ENCODE peak calls at places on chromosomes 12 and 14, in nine cellular contexts. M is heart left ventricle, W is brain microvascular endothelial cell, Z is tibial artery, H is left ventricle myocardium inferior, I is mesenchymal stem cell, S is heart right ventricle, P is IMR-90, K is PC-3. C is an unnamed sample.
A peak's percentile ranks its signal among the peaks of the same experiment; 100 is the strongest.

GRCh38 chr14:56333361-56334279 is 215.4 kb downstream of the PELI2 start:
- DNase-seq in M (no peak), S (no peak), I (peak; percentile 96), Z (no peak), W (peak; percentile 80), H (no peak), P (peak; percentile 93), K (peak; percentile 91), C (no peak)

GRCh38 chr12:127455347-127456265 is 811.4 kb upstream of the TMEM132C start:
- DNase-seq in P (no peak), M (no peak), I (no peak), H (no peak), Z (no peak), S (no peak), K (no peak), W (no peak), C (peak; percentile 50)

GRCh38 chr14:30177776-30178175 is 250.1 kb upstream of the PRKD1 start:
- DNase-seq in S (no peak), W (no peak), P (no peak), H (no peak), K (no peak), M (no peak), Z (no peak), I (no peak), C (no peak)

GRCh38 chr12:2944401-2945047 is 14.7 kb upstream of the TEAD4 start:
- DNase-seq in W (no peak), I (peak; percentile 11), H (peak; percentile 29), P (peak; percentile 19), S (peak; percentile 27), Z (no peak), K (peak; percentile 56), M (no peak), C (peak; percentile 78)

GRCh38 chr12:91819132-91819447 is 326.6 kb downstream of the BTG1 start:
- DNase-seq in K (no peak), Z (no peak), M (no peak), P (no peak), S (no peak), I (no peak), H (no peak), W (no peak), C (no peak)

GRCh38 chr14:76762617-76763361 is 1.5 kb downstream of the VASH1 start:
- DNase-seq in W (no peak), H (no peak), P (no peak), S (no peak), K (no peak), M (no peak), I (no peak), Z (peak; percentile 65), C (no peak)

GRCh38 chr12:92029902-92030586 is 115.6 kb downstream of the BTG1 start:
- DNase-seq in M (no peak), W (no peak), K (no peak), Z (no peak), S (no peak), H (no peak), P (no peak), I (no peak), C (no peak)

GRCh38 chr12:93533310-93533709 is 39.2 kb upstream of the SOCS2 start:
- DNase-seq in Z (no peak), M (no peak), I (no peak), S (no peak), K (no peak), P (no peak), W (no peak), H (no peak), C (no peak)

DNA sequence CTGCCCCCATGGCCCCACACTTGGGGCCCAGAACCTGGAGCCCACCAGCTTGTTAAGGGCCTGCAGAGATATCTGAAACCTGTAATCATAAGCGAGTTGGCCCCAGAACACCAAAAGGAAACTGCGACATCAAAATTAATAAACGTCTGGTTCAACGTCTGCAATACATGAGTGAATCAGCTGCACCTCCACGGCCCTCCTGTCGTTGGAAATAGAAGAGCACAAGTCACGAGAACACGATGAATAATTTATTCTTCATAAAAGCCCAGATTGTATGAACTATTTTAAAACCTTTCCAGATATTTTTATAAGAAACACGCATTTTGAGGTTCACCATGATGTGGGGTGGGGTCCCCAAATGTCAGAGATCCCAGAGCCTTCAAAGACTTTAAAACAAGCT is 9.7 kb upstream of the CMKLR1 start:
- DNase-seq in K (no peak), W (no peak), Z (no peak), M (no peak), H (no peak), S (no peak), I (no peak), P (no peak), C (no peak)
- H3K27ac ChIP-seq in K (no peak overlapping the region), W (no peak overlapping the region), Z (peak overlapping the region; percentile 73), M (no peak overlapping the region), H (no peak overlapping the region), S (no peak overlapping the region), I (no peak overlapping the region), P (no peak overlapping the region), C (peak overlapping the region; percentile 99)

GRCh38 chr12:59891180-59891579 is 295.4 kb downstream of the SLC16A7 start:
- DNase-seq in I (no peak), Z (no peak), K (no peak), S (no peak), M (no peak), H (no peak), W (no peak), P (no peak), C (no peak)
- H3K4me3 ChIP-seq in I (no peak overlapping the region), Z (no peak overlapping the region), K (no peak overlapping the region), S (no peak overlapping the region), M (no peak overlapping the region), H (no peak overlapping the region), W (no peak overlapping the region), P (no peak overlapping the region), C (no peak overlapping the region)

DNA sequence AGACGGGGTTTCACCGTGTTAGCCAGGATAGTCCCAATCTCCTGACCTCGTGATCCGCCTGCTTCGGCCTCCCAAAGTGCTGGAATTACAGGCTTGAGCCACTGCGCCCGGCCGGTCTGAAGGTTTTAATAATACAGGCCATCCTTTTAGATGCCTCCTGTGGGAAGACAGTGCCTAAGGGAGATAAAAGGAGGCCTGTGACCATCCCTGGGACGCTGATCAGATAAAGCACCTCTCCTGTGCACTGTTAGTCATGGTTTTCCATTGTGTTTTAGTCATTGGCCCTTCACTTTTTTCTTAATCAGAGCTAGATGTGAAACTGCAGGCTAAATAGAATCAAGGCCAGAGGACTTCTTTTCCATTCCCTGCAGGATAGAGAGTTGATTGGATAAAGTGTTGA is 7.6 kb upstream of the ACADS start:
- DNase-seq in H (no peak), Z (no peak), M (no peak), P (no peak), W (no peak), K (no peak), I (no peak), S (no peak), C (peak; percentile 35)
- H3K27ac ChIP-seq in H (no peak overlapping the region), Z (no peak overlapping the region), M (no peak overlapping the region), P (no peak overlapping the region), W (no peak overlapping the region), K (no peak overlapping the region), I (no peak overlapping the region), S (no peak overlapping the region), C (no peak overlapping the region)

GRCh38 chr12:121888083-121888477 is 510 bp upstream of the PSMD9 start:
- DNase-seq in H (no peak), Z (no peak), I (no peak), S (no peak), P (no peak), M (no peak), K (no peak), W (no peak), C (no peak)
- H3K4me3 ChIP-seq in H (peak overlapping the region; percentile 90), Z (peak overlapping the region; percentile 85), I (peak overlapping the region; percentile 86), S (peak overlapping the region; percentile 81), P (peak overlapping the region; percentile 46), M (peak overlapping the region; percentile 91), K (peak overlapping the region; percentile 90), W (peak overlapping the region; percentile 96), C (no peak overlapping the region)

GRCh38 chr14:64889352-64889751 is 9.6 kb upstream of the SPTB start:
- DNase-seq in M (no peak), Z (no peak), P (peak; percentile 8), H (no peak), K (peak; percentile 17), I (no peak), S (no peak), W (no peak), C (no peak)

GRCh38 chr14:64885555-64885954 is 5.8 kb upstream of the SPTB start:
- DNase-seq in H (no peak), I (no peak), M (no peak), P (no peak), W (no peak), S (no peak), Z (no peak), K (no peak), C (no peak)

GRCh38 chr14:64891839-64892375 is 12.2 kb upstream of the SPTB start:
- DNase-seq in H (no peak), S (peak; percentile 24), K (peak; percentile 88), Z (no peak), W (peak; percentile 68), I (peak; percentile 74), M (peak; percentile 12), P (peak; percentile 77), C (no peak)

DNA sequence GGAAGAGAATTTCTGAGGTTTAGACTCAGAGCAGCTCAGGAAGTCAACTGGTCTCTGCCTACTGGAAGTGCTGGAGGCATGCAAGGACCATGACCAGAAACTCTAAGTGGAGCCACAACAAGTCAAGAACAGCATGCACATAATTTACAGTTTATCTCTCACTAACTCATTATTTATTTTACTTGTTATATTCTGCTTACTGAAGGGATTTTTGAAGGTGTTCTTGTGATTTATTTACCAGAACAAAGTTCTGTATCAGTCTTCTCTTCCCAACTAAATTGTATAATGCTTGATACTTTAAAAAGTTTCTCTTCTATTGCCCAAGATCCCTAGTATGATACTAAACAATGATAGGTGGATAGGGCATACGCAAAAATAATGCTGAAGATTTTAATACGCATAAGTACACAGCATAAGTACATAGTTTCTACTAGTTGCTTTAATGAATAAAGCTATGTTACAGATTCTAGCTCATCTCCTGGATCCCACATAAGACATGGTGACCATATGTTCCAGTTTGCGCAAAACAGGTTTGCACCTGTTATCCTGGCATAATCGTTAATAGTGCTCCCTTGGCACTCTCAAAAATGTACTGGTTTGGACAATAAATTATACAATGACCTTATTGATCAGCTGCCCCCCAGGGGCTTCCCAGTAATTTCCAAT is 11.6 kb upstream of the SPTB start:
- DNase-seq in K (no peak), I (no peak), P (no peak), M (no peak), Z (no peak), W (no peak), H (no peak), S (no peak), C (no peak)
- H3K27ac ChIP-seq in K (no peak overlapping the region), I (no peak overlapping the region), P (no peak overlapping the region), M (no peak overlapping the region), Z (no peak overlapping the region), W (no peak overlapping the region), H (no peak overlapping the region), S (no peak overlapping the region), C (no peak overlapping the region)

GRCh38 chr14:69358966-69359365 is 39.1 kb downstream of the ERH start:
- DNase-seq in Z (no peak), S (no peak), H (no peak), P (no peak), M (no peak), I (no peak), W (no peak), K (no peak), C (no peak)
- H3K4me3 ChIP-seq in Z (no peak overlapping the region), S (no peak overlapping the region), H (no peak overlapping the region), P (no peak overlapping the region), M (no peak overlapping the region), I (no peak overlapping the region), W (no peak overlapping the region), K (no peak overlapping the region), C (no peak overlapping the region)

C was measured in aorta.